ENCODE peak calls at places on chromosomes 7 and 10, in five cellular contexts. One of them, this sample, is unnamed.

GRCh38 chr10:126243306-126243705 is 145.0 kb downstream of the ADAM12 start:
- DNase-seq in body of pancreas: no peak
- DNase-seq in HCT116: no peak
- DNase-seq in colonic mucosa: no peak
- DNase-seq in psoas muscle: no peak
- DNase-seq in this sample: no peak

GRCh38 chr10:74418285-74418872 is 267.4 kb downstream of the ADK start:
- DNase-seq in body of pancreas: peak; percentile 60
- DNase-seq in HCT116: no peak
- DNase-seq in colonic mucosa: no peak
- DNase-seq in psoas muscle: no peak
- DNase-seq in this sample: no peak

GRCh38 chr7:122885583-122886356 is 490 bp downstream of the CADPS2 start:
- DNase-seq in body of pancreas: peak; percentile 39
- DNase-seq in HCT116: no peak
- DNase-seq in colonic mucosa: peak; percentile 45
- DNase-seq in psoas muscle: peak; percentile 42
- DNase-seq in this sample: no peak

GRCh38 chr7:107742678-107743566 is 1.0 kb upstream of the CBLL1 start:
- DNase-seq in body of pancreas: no peak
- DNase-seq in HCT116: no peak
- DNase-seq in colonic mucosa: peak; percentile 67
- DNase-seq in psoas muscle: peak; percentile 54
- DNase-seq in this sample: peak; percentile 45

GRCh38 chr10:76869931-76870330 is 767.7 kb downstream of the KCNMA1 start:
- DNase-seq in body of pancreas: no peak
- DNase-seq in HCT116: no peak
- DNase-seq in colonic mucosa: no peak
- DNase-seq in psoas muscle: no peak
- DNase-seq in this sample: no peak

GRCh38 chr7:143419880-143420279 is 11.2 kb upstream of the EPHA1 start:
- DNase-seq in body of pancreas: no peak
- DNase-seq in HCT116: no peak
- DNase-seq in colonic mucosa: peak; percentile 78
- DNase-seq in psoas muscle: no peak
- DNase-seq in this sample: no peak

GRCh38 chr10:28558923-28559508 is 26.1 kb downstream of the WAC start:
- DNase-seq in body of pancreas: no peak
- DNase-seq in HCT116: no peak
- DNase-seq in colonic mucosa: no peak
- DNase-seq in psoas muscle: no peak
- DNase-seq in this sample: no peak

GRCh38 chr7:157892751-157893150 is 555.9 kb downstream of the DNAJB6 start:
- DNase-seq in body of pancreas: no peak
- DNase-seq in HCT116: no peak
- DNase-seq in colonic mucosa: no peak
- DNase-seq in psoas muscle: no peak
- DNase-seq in this sample: no peak

GRCh38 chr10:22978287-22978686 is 50.4 kb downstream of the ARMC3 start:
- DNase-seq in body of pancreas: no peak
- DNase-seq in HCT116: no peak
- DNase-seq in colonic mucosa: no peak
- DNase-seq in psoas muscle: no peak
- DNase-seq in this sample: no peak

GRCh38 chr10:34078017-34078416 is 737.1 kb downstream of the PARD3 start:
- DNase-seq in body of pancreas: no peak
- DNase-seq in HCT116: no peak
- DNase-seq in colonic mucosa: no peak
- DNase-seq in psoas muscle: no peak
- DNase-seq in this sample: no peak

GRCh38 chr7:151134743-151135524 is 32.6 kb downstream of the GBX1 start:
- DNase-seq in body of pancreas: no peak
- DNase-seq in HCT116: no peak
- DNase-seq in colonic mucosa: no peak
- DNase-seq in psoas muscle: no peak
- DNase-seq in this sample: no peak

GRCh38 chr7:29488203-29488970 is 75.2 kb upstream of the PRR15 start:
- DNase-seq in body of pancreas: no peak
- DNase-seq in HCT116: no peak
- DNase-seq in colonic mucosa: no peak
- DNase-seq in psoas muscle: no peak
- DNase-seq in this sample: no peak

GRCh38 chr7:98760201-98760651 is 109.6 kb downstream of the TMEM130 start:
- DNase-seq in body of pancreas: no peak
- DNase-seq in HCT116: no peak
- DNase-seq in colonic mucosa: no peak
- DNase-seq in psoas muscle: no peak
- DNase-seq in this sample: no peak

GRCh38 chr10:29924436-29924835 is 134.9 kb downstream of the JCAD start:
- DNase-seq in body of pancreas: no peak
- DNase-seq in HCT116: no peak
- DNase-seq in colonic mucosa: no peak
- DNase-seq in psoas muscle: no peak
- DNase-seq in this sample: no peak

GRCh38 chr7:140230862-140231778 is 54.3 kb upstream of the KDM7A start:
- DNase-seq in body of pancreas: peak; percentile 52
- DNase-seq in HCT116: peak; percentile 40
- DNase-seq in colonic mucosa: peak; percentile 89
- DNase-seq in psoas muscle: peak; percentile 44
- DNase-seq in this sample: peak; percentile 73

GRCh38 chr7:114786455-114786854 is 135.4 kb upstream of the MDFIC start:
- DNase-seq in body of pancreas: no peak
- DNase-seq in HCT116: no peak
- DNase-seq in colonic mucosa: no peak
- DNase-seq in psoas muscle: no peak
- DNase-seq in this sample: no peak

GRCh38 chr7:129684777-129685176 is 73.3 kb downstream of the NRF1 start:
- DNase-seq in body of pancreas: no peak
- DNase-seq in HCT116: no peak
- DNase-seq in colonic mucosa: no peak
- DNase-seq in psoas muscle: no peak
- DNase-seq in this sample: no peak

GRCh38 chr7:139523199-139523941 is at the start of gene CLEC2L:
- DNase-seq in body of pancreas: no peak
- DNase-seq in HCT116: no peak
- DNase-seq in colonic mucosa: no peak
- DNase-seq in psoas muscle: no peak
- DNase-seq in this sample: no peak

GRCh38 chr7:158740013-158740656 is 35.5 kb upstream of the NCAPG2 start:
- DNase-seq in body of pancreas: no peak
- DNase-seq in HCT116: no peak
- DNase-seq in colonic mucosa: no peak
- DNase-seq in psoas muscle: no peak
- DNase-seq in this sample: no peak

GRCh38 chr7:2017483-2017891 is 215.3 kb downstream of the MAD1L1 start:
- DNase-seq in body of pancreas: no peak
- DNase-seq in HCT116: no peak
- DNase-seq in colonic mucosa: no peak
- DNase-seq in psoas muscle: peak; percentile 7
- DNase-seq in this sample: no peak

GRCh38 chr7:749121-749520 is 22.0 kb upstream of the PRKAR1B start:
- DNase-seq in body of pancreas: peak; percentile 42
- DNase-seq in HCT116: no peak
- DNase-seq in colonic mucosa: no peak
- DNase-seq in psoas muscle: no peak
- DNase-seq in this sample: no peak

GRCh38 chr7:17392846-17393245 is 94.4 kb downstream of the AHR start:
- DNase-seq in body of pancreas: no peak
- DNase-seq in HCT116: no peak
- DNase-seq in colonic mucosa: no peak
- DNase-seq in psoas muscle: no peak
- DNase-seq in this sample: no peak

GRCh38 chr10:128914681-128915080 is 552.4 kb upstream of the MGMT start:
- DNase-seq in body of pancreas: peak; percentile 23
- DNase-seq in HCT116: no peak
- DNase-seq in colonic mucosa: no peak
- DNase-seq in psoas muscle: peak; percentile 55
- DNase-seq in this sample: no peak

GRCh38 chr10:3668276-3668960 is 116.6 kb downstream of the KLF6 start:
- DNase-seq in body of pancreas: peak; percentile 63
- DNase-seq in HCT116: no peak
- DNase-seq in colonic mucosa: peak; percentile 40
- DNase-seq in psoas muscle: peak; percentile 27
- DNase-seq in this sample: no peak

GRCh38 chr7:24637706-24638105 is 64.5 kb downstream of the PALS2 start:
- DNase-seq in body of pancreas: no peak
- DNase-seq in HCT116: no peak
- DNase-seq in colonic mucosa: no peak
- DNase-seq in psoas muscle: no peak
- DNase-seq in this sample: no peak

GRCh38 chr10:92114201-92114600 is 176.7 kb downstream of the CPEB3 start:
- DNase-seq in body of pancreas: no peak
- DNase-seq in HCT116: no peak
- DNase-seq in colonic mucosa: no peak
- DNase-seq in psoas muscle: no peak
- DNase-seq in this sample: no peak

GRCh38 chr10:119705434-119705831 is 20.4 kb upstream of the INPP5F start:
- DNase-seq in body of pancreas: no peak
- DNase-seq in HCT116: no peak
- DNase-seq in colonic mucosa: no peak
- DNase-seq in psoas muscle: no peak
- DNase-seq in this sample: no peak

GRCh38 chr10:95405655-95406054 is 114.9 kb upstream of the PDLIM1 start:
- DNase-seq in body of pancreas: no peak
- DNase-seq in HCT116: no peak
- DNase-seq in colonic mucosa: no peak
- DNase-seq in psoas muscle: no peak
- DNase-seq in this sample: no peak

GRCh38 chr10:33291053-33291592 is 43.3 kb downstream of the NRP1 start:
- DNase-seq in body of pancreas: no peak
- DNase-seq in HCT116: no peak
- DNase-seq in colonic mucosa: no peak
- DNase-seq in psoas muscle: no peak
- DNase-seq in this sample: no peak

GRCh38 chr10:6255548-6256061 is 52.9 kb downstream of the PFKFB3 start:
- DNase-seq in body of pancreas: peak; percentile 70
- DNase-seq in HCT116: no peak
- DNase-seq in colonic mucosa: no peak
- DNase-seq in psoas muscle: no peak
- DNase-seq in this sample: no peak

GRCh38 chr7:100087055-100087750 is 1.6 kb upstream of the COPS6 start:
- DNase-seq in body of pancreas: no peak
- DNase-seq in HCT116: no peak
- DNase-seq in colonic mucosa: no peak
- DNase-seq in psoas muscle: no peak
- DNase-seq in this sample: no peak
- H3K4me3 ChIP-seq in body of pancreas: no peak overlapping the region
- H3K4me3 ChIP-seq in HCT116: no peak overlapping the region
- H3K4me3 ChIP-seq in colonic mucosa: no peak overlapping the region
- H3K4me3 ChIP-seq in psoas muscle: no peak overlapping the region
- H3K4me3 ChIP-seq in this sample: no peak overlapping the region

GRCh38 chr7:73828107-73828803 is 2.5 kb upstream of the CLDN4 start:
- DNase-seq in body of pancreas: no peak
- DNase-seq in HCT116: peak; percentile 90
- DNase-seq in colonic mucosa: peak; percentile 93
- DNase-seq in psoas muscle: no peak
- DNase-seq in this sample: no peak
- H3K4me3 ChIP-seq in body of pancreas: no peak overlapping the region
- H3K4me3 ChIP-seq in HCT116: peak overlapping the region; percentile 6
- H3K4me3 ChIP-seq in colonic mucosa: peak overlapping the region; percentile 50
- H3K4me3 ChIP-seq in psoas muscle: no peak overlapping the region
- H3K4me3 ChIP-seq in this sample: no peak overlapping the region

GRCh38 chr10:114397651-114398145 is 6.6 kb downstream of the AFAP1L2 start:
- DNase-seq in body of pancreas: no peak
- DNase-seq in HCT116: no peak
- DNase-seq in colonic mucosa: no peak
- DNase-seq in psoas muscle: no peak
- DNase-seq in this sample: no peak
- H3K4me3 ChIP-seq in body of pancreas: no peak overlapping the region
- H3K4me3 ChIP-seq in HCT116: no peak overlapping the region
- H3K4me3 ChIP-seq in colonic mucosa: no peak overlapping the region
- H3K4me3 ChIP-seq in psoas muscle: no peak overlapping the region
- H3K4me3 ChIP-seq in this sample: no peak overlapping the region

GRCh38 chr10:132446661-132447445 is 49.9 kb downstream of the PWWP2B start:
- DNase-seq in body of pancreas: peak; percentile 74
- DNase-seq in HCT116: peak; percentile 48
- DNase-seq in colonic mucosa: peak; percentile 92
- DNase-seq in psoas muscle: no peak
- DNase-seq in this sample: no peak
- H3K4me3 ChIP-seq in body of pancreas: no peak overlapping the region
- H3K4me3 ChIP-seq in HCT116: peak overlapping the region; percentile 55
- H3K4me3 ChIP-seq in colonic mucosa: peak overlapping the region; percentile 17
- H3K4me3 ChIP-seq in psoas muscle: no peak overlapping the region
- H3K4me3 ChIP-seq in this sample: no peak overlapping the region

GRCh38 chr7:45921699-45922519 is 837 bp upstream of the IGFBP3 start:
- DNase-seq in body of pancreas: peak; percentile 55
- DNase-seq in HCT116: peak; percentile 44
- DNase-seq in colonic mucosa: peak; percentile 59
- DNase-seq in psoas muscle: peak; percentile 51
- DNase-seq in this sample: peak; percentile 66

GRCh38 chr7:45923818-45924217 is 2.7 kb upstream of the IGFBP3 start:
- DNase-seq in body of pancreas: no peak
- DNase-seq in HCT116: no peak
- DNase-seq in colonic mucosa: no peak
- DNase-seq in psoas muscle: no peak
- DNase-seq in this sample: no peak

GRCh38 chr7:45921381-45921698 is 268 bp upstream of the IGFBP3 start:
- DNase-seq in body of pancreas: no peak
- DNase-seq in HCT116: no peak
- DNase-seq in colonic mucosa: no peak
- DNase-seq in psoas muscle: no peak
- DNase-seq in this sample: no peak

GRCh38 chr7:45923290-45923689 is 2.2 kb upstream of the IGFBP3 start:
- DNase-seq in body of pancreas: peak; percentile 80
- DNase-seq in HCT116: no peak
- DNase-seq in colonic mucosa: peak; percentile 74
- DNase-seq in psoas muscle: peak; percentile 73
- DNase-seq in this sample: no peak

DNA sequence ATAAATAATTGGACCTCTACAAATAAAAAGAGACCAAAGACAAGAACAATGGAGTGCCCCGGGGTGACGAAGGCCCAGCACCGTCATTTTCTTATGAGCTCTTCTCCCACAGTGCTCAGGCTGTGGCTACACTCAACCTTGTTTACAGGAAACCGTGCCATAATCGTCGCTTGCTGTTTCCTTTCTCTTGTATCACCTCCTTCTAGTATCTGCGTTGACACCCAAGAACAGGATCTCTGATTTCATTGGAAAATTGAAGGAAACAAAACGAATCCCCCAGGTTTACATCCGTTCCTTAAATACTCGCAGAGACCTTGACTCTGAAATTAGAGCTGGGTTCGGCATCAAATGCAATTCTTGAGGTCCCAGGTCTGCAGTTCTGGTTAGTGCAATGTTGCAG is 1.7 kb upstream of the IGFBP3 start:
- DNase-seq in body of pancreas: no peak
- DNase-seq in HCT116: no peak
- DNase-seq in colonic mucosa: no peak
- DNase-seq in psoas muscle: no peak
- DNase-seq in this sample: no peak
- H3K4me3 ChIP-seq in body of pancreas: no peak overlapping the region
- H3K4me3 ChIP-seq in HCT116: no peak overlapping the region
- H3K4me3 ChIP-seq in colonic mucosa: no peak overlapping the region
- H3K4me3 ChIP-seq in psoas muscle: peak overlapping the region; percentile 65
- H3K4me3 ChIP-seq in this sample: no peak overlapping the region

GRCh38 chr10:59906417-59907202 is at the start of gene CCDC6:
- DNase-seq in body of pancreas: peak; percentile 95
- DNase-seq in HCT116: peak; percentile 78
- DNase-seq in colonic mucosa: peak; percentile 95
- DNase-seq in psoas muscle: peak; percentile 93
- DNase-seq in this sample: peak; percentile 57
- H3K4me3 ChIP-seq in body of pancreas: peak within 1 kb of the TSS; percentile 96
- H3K4me3 ChIP-seq in HCT116: peak within 1 kb of the TSS; percentile 95
- H3K4me3 ChIP-seq in colonic mucosa: peak within 1 kb of the TSS; percentile 85
- H3K4me3 ChIP-seq in psoas muscle: peak within 1 kb of the TSS; percentile 98
- H3K4me3 ChIP-seq in this sample: peak within 1 kb of the TSS; percentile 98